ENCODE peak calls at places on chromosomes 16 and 17, in five cellular contexts. W is Peyer's patch, P is suprapubic skin, T is heart left ventricle, G is IMR-90. V is an unnamed sample.

GRCh38 chr16:11497329-11497805 is 89.4 kb downstream of the LITAF start:
- DNase-seq in P (peak; percentile 89), G (peak; percentile 56), W (peak; percentile 33), T (peak; percentile 90), V (peak; percentile 84)

GRCh38 chr17:66177048-66177447 is 14.9 kb downstream of the CEP112 start:
- DNase-seq in G (no peak), T (no peak), W (no peak), P (no peak), V (no peak)

GRCh38 chr16:70689970-70690905 is 4.4 kb upstream of the MTSS2 start:
- DNase-seq in W (no peak), T (no peak), P (no peak), G (no peak), V (no peak)

GRCh38 chr16:58381661-58382060 is 10.6 kb upstream of the GINS3 start:
- DNase-seq in T (no peak), P (no peak), W (no peak), G (no peak), V (no peak)

GRCh38 chr16:58460219-58460610 is 39.7 kb upstream of the NDRG4 start:
- DNase-seq in G (no peak), P (no peak), T (no peak), W (no peak), V (no peak)

GRCh38 chr16:80158766-80159165 is 382.0 kb upstream of the DYNLRB2 start:
- DNase-seq in P (no peak), T (no peak), W (no peak), G (peak; percentile 87), V (no peak)

GRCh38 chr16:74844041-74844826 is 69.6 kb upstream of the FA2H start:
- DNase-seq in G (no peak), T (no peak), P (no peak), W (no peak), V (no peak)

GRCh38 chr17:41329279-41329925 is 13.9 kb upstream of the KRTAP17-1 start:
- DNase-seq in P (peak; percentile 52), W (no peak), T (no peak), G (peak; percentile 56), V (peak; percentile 68)

GRCh38 chr16:49848530-49848929 is 7.4 kb downstream of the ZNF423 start:
- DNase-seq in G (no peak), P (no peak), T (no peak), W (no peak), V (no peak)

GRCh38 chr16:49849709-49850108 is 6.2 kb downstream of the ZNF423 start:
- DNase-seq in W (no peak), P (no peak), T (no peak), G (no peak), V (no peak)

GRCh38 chr16:49849037-49849436 is 6.9 kb downstream of the ZNF423 start:
- DNase-seq in T (no peak), W (no peak), P (no peak), G (no peak), V (no peak)

GRCh38 chr16:49851468-49851787 is 4.5 kb downstream of the ZNF423 start:
- DNase-seq in W (no peak), T (no peak), G (no peak), P (no peak), V (no peak)

GRCh38 chr16:49850558-49851467 is 5.1 kb downstream of the ZNF423 start:
- DNase-seq in T (no peak), G (no peak), W (no peak), P (no peak), V (no peak)
- TF ChIP-seq POLR2A in T (no peak), G (no peak), W (no peak), P (no peak), V (no peak)

GRCh38 chr17:28267720-28268609 is 51.0 kb upstream of the TMEM97 start:
- DNase-seq in T (no peak), P (no peak), W (no peak), G (no peak), V (no peak)

GRCh38 chr17:28270926-28271325 is 48.1 kb upstream of the TMEM97 start:
- DNase-seq in G (no peak), P (no peak), T (no peak), W (no peak), V (no peak)

GRCh38 chr17:28271431-28271830 is 47.6 kb upstream of the TMEM97 start:
- DNase-seq in T (no peak), P (no peak), G (no peak), W (no peak), V (no peak)

GRCh38 chr17:28270055-28270454 is 48.9 kb upstream of the TMEM97 start:
- DNase-seq in P (no peak), W (no peak), G (no peak), T (no peak), V (no peak)

GRCh38 chr17:28268610-28269313 is 50.2 kb upstream of the TMEM97 start:
- DNase-seq in W (no peak), T (no peak), P (no peak), G (no peak), V (no peak)
- H3K9me3 ChIP-seq in W (no peaks in the 10 kb centered on the region), T (no peaks in the 10 kb centered on the region), P (no peaks in the 10 kb centered on the region), G (no peaks in the 10 kb centered on the region), V (no peaks in the 10 kb centered on the region)

GRCh38 chr16:50741808-50742520 is at the start of gene CYLD:
- DNase-seq in G (peak; percentile 99), P (peak; percentile 100), T (peak; percentile 100), W (peak; percentile 99), V (peak; percentile 100)

GRCh38 chr16:50742521-50743150 is 750 bp downstream of the CYLD start:
- DNase-seq in G (peak; percentile 43), P (no peak), W (peak; percentile 50), T (peak; percentile 37), V (no peak)

GRCh38 chr16:50739031-50739430 is 2.9 kb upstream of the CYLD start:
- DNase-seq in W (no peak), G (no peak), P (no peak), T (no peak), V (no peak)

GRCh38 chr16:50740747-50741146 is 1.1 kb upstream of the CYLD start:
- DNase-seq in G (no peak), W (no peak), P (no peak), T (no peak), V (no peak)

GRCh38 chr16:50741225-50741807 is 570 bp upstream of the CYLD start:
- DNase-seq in P (peak; percentile 76), G (no peak), T (peak; percentile 21), W (no peak), V (no peak)
- H3K27ac ChIP-seq in P (peak overlapping the region; percentile 81), G (no peak overlapping the region), T (peak overlapping the region; percentile 66), W (peak overlapping the region; percentile 35), V (no peak overlapping the region)

GRCh38 chr17:48626470-48627241 is 498 bp upstream of the HOXB9 start:
- DNase-seq in W (no peak), T (no peak), P (no peak), G (peak; percentile 47), V (no peak)

GRCh38 chr17:48629411-48629759 is 3.2 kb upstream of the HOXB9 start:
- DNase-seq in G (no peak), P (no peak), W (no peak), T (no peak), V (no peak)

GRCh38 chr17:48628641-48629410 is 2.7 kb upstream of the HOXB9 start:
- DNase-seq in P (no peak), T (no peak), W (no peak), G (no peak), V (no peak)

GRCh38 chr17:48627242-48627597 is 1.1 kb upstream of the HOXB9 start:
- DNase-seq in G (no peak), W (no peak), T (no peak), P (no peak), V (no peak)

DNA sequence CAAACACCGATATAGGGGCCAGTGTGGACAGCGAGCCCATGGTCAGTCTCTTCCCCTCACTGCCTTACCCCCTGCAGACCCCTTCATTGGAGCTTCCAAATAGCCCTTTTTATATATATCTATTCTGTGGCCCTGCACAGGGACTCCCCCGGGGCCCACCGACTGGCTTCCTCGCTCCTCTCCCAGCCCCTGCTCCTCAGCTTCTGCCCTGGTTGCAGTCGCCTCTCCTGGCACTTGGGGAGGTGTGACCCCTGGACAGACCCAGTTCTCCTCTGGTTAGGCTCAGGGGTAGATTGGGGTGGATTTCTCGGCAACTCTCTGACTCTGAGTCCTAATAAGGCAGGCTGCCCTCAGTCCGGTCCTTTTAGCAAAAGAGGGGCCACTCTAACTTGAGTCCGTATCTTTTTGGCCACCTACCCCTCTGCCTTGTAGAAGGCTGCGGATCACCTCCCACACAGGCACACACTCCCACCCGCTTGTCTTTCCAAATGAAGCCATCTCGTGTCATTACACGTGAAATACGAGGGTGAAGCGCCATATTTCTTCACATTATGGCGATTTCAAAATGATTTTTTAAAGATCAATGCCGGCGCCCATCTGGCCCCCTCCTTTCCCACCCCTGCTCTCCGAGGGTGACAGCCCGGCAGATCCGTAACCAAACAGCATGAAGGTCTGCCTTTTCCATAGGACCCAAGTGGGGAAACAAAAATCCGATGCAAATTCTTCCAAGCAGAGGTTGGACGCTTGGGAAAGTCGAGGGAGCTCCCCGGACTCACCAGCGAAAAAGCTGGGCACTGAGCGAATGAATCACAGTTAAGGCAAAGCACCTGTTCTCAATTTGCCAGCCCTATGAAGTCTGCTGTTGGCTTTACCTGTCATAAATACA is 1.7 kb upstream of the HOXB9 start:
- DNase-seq in W (no peak), G (no peak), P (no peak), T (no peak), V (no peak)
- TF ChIP-seq POLR2A in W (no peak), G (no peak), P (no peak), T (no peak), V (no peak)

DNA sequence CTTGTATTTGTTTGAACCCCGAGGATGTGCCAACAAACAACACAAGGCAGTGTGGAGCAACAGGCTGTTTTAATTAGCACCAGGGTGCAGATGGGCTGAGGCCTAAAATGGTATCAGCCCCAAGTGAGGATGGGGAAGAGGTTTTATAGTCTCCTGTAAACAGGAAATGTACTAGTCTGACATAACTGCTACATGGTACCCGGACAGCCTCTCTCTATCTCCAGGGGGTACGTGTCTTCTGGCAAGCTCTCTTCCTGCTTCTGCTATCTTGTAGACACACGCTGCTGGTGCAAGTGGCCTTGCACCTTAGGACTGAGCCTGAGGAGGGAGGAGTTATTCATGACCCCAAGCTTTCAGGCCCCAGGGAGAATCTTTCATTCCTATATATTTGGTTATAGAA is 2451.0 kb downstream of the TP53TG3F start:
- DNase-seq in G (no peak), T (no peak), P (no peak), W (no peak), V (no peak)
- H3K9me3 ChIP-seq in G (peaks cover 31% of the 10 kb centered on the region), T (no peaks in the 10 kb centered on the region), P (peaks cover 6% of the 10 kb centered on the region), W (peaks cover 2% of the 10 kb centered on the region), V (no peaks in the 10 kb centered on the region)

DNA sequence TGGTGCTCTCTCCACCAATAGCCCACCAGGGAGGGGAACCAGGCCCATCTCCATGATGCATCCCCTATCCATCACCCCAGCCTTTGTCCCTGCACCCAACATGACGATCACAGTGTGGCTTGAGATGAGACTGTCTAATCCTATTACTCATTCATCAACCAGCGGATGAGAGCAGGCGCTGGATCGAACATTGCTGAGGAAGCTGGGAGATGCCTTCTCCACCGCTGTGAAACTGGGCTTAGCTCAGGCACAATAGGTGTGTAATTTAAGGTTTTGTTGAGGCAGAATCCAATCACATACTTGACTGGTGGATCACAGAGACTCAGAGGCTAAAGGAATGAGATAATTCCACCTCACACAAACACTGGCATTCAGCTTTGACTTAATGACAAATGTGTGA is 64.6 kb upstream of the IRX3 start:
- DNase-seq in P (no peak), W (no peak), G (no peak), T (no peak), V (no peak)
- H3K27ac ChIP-seq in P (no peak overlapping the region), W (no peak overlapping the region), G (no peak overlapping the region), T (no peak overlapping the region), V (no peak overlapping the region)

GRCh38 chr16:48261569-48261968 is 14.2 kb upstream of the ABCC11 start:
- DNase-seq in T (no peak), W (no peak), G (no peak), P (no peak), V (no peak)
- TF ChIP-seq POLR2A in T (no peak), W (no peak), G (no peak), P (no peak), V (no peak)